ENCODE peak calls at places on chromosomes 5 and 9, in six cellular contexts. O is IMR-90, A is K562, E is H1, Z is GM12878, I is HepG2. T is an unnamed sample.

GRCh38 chr9:106930477-106930876 is 67.5 kb downstream of the ZNF462 start:
- DNase-seq in Z (no peak), I (no peak), E (no peak), A (no peak), O (no peak), T (no peak)

GRCh38 chr5:158942217-158942616 is 157.5 kb downstream of the EBF1 start:
- DNase-seq in E (no peak), I (no peak), A (no peak), O (peak), Z (no peak), T (no peak)

GRCh38 chr5:159878988-159879471 is 37.3 kb upstream of the ADRA1B start:
- DNase-seq in A (peak), I (peak), Z (no peak), O (peak), E (peak), T (peak)

GRCh38 chr9:137721479-137721878 is 102.7 kb downstream of the EHMT1 start:
- DNase-seq in Z (no peak), A (no peak), I (no peak), E (no peak), O (no peak), T (no peak)

GRCh38 chr5:83744851-83745250 is 24.2 kb upstream of the HAPLN1 start:
- DNase-seq in E (no peak), Z (no peak), A (no peak), O (peak), I (no peak), T (no peak)

GRCh38 chr5:140113180-140113698 is 670 bp upstream of the PURA start:
- DNase-seq in A (peak), Z (no peak), O (no peak), E (peak), I (no peak), T (no peak)

GRCh38 chr5:33756481-33756880 is 135.3 kb downstream of the ADAMTS12 start:
- DNase-seq in A (no peak), O (no peak), E (no peak), I (no peak), Z (no peak), T (no peak)

GRCh38 chr5:157523976-157524375 is 51.6 kb downstream of the ADAM19 start:
- DNase-seq in A (no peak), O (no peak), E (no peak), I (no peak), Z (no peak), T (no peak)

GRCh38 chr5:113295111-113295539 is 139.7 kb downstream of the TSSK1B start:
- DNase-seq in O (no peak), A (no peak), I (no peak), E (no peak), Z (no peak), T (no peak)

GRCh38 chr5:65197899-65198776 is 283.6 kb downstream of the ADAMTS6 start:
- DNase-seq in A (no peak), Z (no peak), I (no peak), O (no peak), E (no peak), T (no peak)

GRCh38 chr5:1761453-1761755 is 38.2 kb downstream of the MRPL36 start:
- DNase-seq in E (peak), A (no peak), O (no peak), Z (no peak), I (no peak), T (no peak)

GRCh38 chr5:157917909-157918809 is 59.2 kb upstream of the CLINT1 start:
- DNase-seq in E (peak), Z (no peak), A (peak), I (peak), O (peak), T (peak)

GRCh38 chr9:111599948-111600343 is 499 bp upstream of the PTGR1 start:
- DNase-seq in E (no peak), A (no peak), I (no peak), O (no peak), Z (no peak), T (peak)

GRCh38 chr5:117701067-117701466 is 1126.4 kb upstream of the SEMA6A start:
- DNase-seq in A (no peak), I (no peak), Z (no peak), O (peak), E (no peak), T (no peak)

GRCh38 chr9:130184983-130185382 is 12.8 kb downstream of the NCS1 start:
- DNase-seq in O (no peak), Z (no peak), I (no peak), A (no peak), E (no peak), T (no peak)

GRCh38 chr9:129469188-129469987 is 151.5 kb downstream of the C9orf50 start:
- DNase-seq in Z (no peak), E (no peak), A (no peak), I (no peak), O (no peak), T (no peak)

GRCh38 chr9:98807070-98807810 is at the start of gene GALNT12:
- DNase-seq in A (peak), Z (no peak), O (no peak), I (no peak), E (peak), T (peak)

GRCh38 chr9:90476058-90476457 is 166.6 kb downstream of the DIRAS2 start:
- DNase-seq in I (no peak), Z (no peak), A (no peak), O (no peak), E (no peak), T (no peak)

GRCh38 chr5:43573058-43573457 is 16.2 kb upstream of the PAIP1 start:
- DNase-seq in A (no peak), E (no peak), I (no peak), O (peak), Z (no peak), T (no peak)

GRCh38 chr5:29079771-29080170 is 2041.4 kb upstream of the CDH9 start:
- DNase-seq in I (no peak), O (no peak), Z (no peak), E (peak), A (peak), T (peak)

GRCh38 chr5:99045864-99046263 is 117.1 kb upstream of the CHD1 start:
- DNase-seq in A (no peak), O (no peak), E (no peak), Z (no peak), I (no peak), T (no peak)

GRCh38 chr9:6739218-6739617 is 18.6 kb upstream of the KDM4C start:
- DNase-seq in E (no peak), O (peak), Z (no peak), A (no peak), I (peak), T (peak)

GRCh38 chr9:89080193-89080592 is 88.9 kb downstream of the S1PR3 start:
- DNase-seq in I (no peak), E (no peak), O (peak), A (no peak), Z (no peak), T (no peak)

GRCh38 chr9:95772320-95773060 is 103.0 kb upstream of the ERCC6L2 start:
- DNase-seq in A (no peak), O (peak), Z (no peak), I (peak), E (peak), T (no peak)

GRCh38 chr5:178121450-178122276 is 8.3 kb downstream of the N4BP3 start:
- DNase-seq in A (no peak), O (no peak), I (no peak), E (no peak), Z (no peak), T (no peak)
- TF ChIP-seq RFX5 in A (no peak), O (no peak), I (no peak), E (no peak), Z (no peak), T (no peak)

GRCh38 chr9:127546125-127546832 is 65.8 kb upstream of the STXBP1 start:
- DNase-seq in I (peak), O (no peak), A (peak), Z (no peak), E (no peak), T (no peak)

GRCh38 chr9:127548352-127548878 is 63.7 kb upstream of the STXBP1 start:
- DNase-seq in A (no peak), E (no peak), I (peak), Z (no peak), O (no peak), T (no peak)

GRCh38 chr9:127543973-127544533 is 68.0 kb upstream of the STXBP1 start:
- DNase-seq in I (no peak), A (no peak), E (no peak), O (no peak), Z (no peak), T (no peak)

GRCh38 chr9:127543221-127543620 is 68.9 kb upstream of the STXBP1 start:
- DNase-seq in A (no peak), Z (no peak), E (no peak), I (no peak), O (no peak), T (no peak)

DNA sequence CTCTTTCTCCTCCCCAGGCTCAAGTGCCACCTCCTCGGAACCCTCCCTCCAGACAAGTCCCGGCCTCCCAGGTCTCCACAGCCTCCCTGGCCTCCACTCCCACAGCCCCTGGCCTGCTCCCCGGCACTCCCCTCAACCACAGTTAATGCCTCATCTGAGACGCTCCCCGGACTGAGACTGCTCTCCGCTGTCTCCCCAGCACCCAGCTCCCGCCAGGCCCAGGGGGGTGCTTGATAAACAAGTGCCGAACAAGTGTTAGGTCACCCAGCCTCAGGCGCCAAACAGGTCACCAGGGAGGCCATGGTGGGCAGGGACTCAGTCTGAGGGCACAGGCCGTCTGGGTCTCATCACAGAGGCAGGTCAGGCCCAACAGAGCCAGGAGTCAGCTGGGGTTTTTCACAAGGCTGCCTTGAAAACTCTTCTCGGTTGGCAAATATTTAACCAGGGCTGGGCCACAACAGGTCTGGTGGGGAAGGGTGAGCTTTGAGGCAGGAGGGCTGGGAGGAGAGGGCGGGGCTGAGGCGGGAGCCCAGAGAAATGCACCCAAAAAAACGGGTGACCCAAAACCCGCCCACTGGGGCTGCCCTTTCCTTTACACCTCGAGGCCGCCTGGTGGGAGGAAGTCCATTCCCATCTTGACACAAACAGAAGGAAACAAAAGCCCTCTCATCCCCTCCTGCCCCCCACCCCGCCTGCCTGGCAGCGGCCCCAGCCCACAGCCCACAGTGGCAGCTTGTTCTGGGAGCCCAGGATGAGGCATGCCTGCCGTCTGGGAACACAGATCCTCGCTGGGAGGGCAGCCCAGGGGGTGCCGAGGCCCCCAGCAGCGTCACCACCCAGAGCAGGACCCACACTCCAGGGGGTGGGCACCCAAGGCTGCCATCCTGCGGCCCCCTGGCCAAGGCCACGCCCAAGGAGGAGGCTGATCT is 66.6 kb upstream of the STXBP1 start:
- DNase-seq in A (no peak), Z (no peak), I (peak), E (no peak), O (peak), T (peak)
- TF ChIP-seq POLR2A in A (no peak), Z (no peak), I (peak), E (no peak), O (no peak), T (no peak)

DNA sequence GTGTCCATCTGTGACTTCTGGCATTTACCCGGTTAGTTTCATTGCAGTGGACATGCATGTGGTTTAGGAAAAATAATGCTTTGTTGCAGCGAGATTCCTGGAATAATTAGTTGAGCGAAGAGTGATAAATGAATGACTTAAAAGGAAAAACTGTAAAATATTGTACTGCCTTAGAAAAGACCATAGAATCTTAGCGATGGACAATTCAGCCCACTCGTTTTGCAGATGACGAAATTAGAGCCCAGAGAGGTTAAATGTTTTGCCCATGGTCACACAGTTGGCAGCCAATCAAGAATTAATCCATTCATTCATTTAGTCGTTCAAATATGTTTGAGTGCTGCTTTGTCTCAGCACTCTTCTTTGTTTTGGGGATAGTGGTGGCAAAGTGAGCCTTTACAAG is 107.9 kb downstream of the ARHGAP26 start:
- DNase-seq in Z (no peak), I (no peak), E (no peak), O (no peak), A (no peak), T (no peak)
- TF ChIP-seq RFX5 in Z (no peak), I (no peak), E (no peak), O (no peak), A (no peak), T (no peak)

DNA sequence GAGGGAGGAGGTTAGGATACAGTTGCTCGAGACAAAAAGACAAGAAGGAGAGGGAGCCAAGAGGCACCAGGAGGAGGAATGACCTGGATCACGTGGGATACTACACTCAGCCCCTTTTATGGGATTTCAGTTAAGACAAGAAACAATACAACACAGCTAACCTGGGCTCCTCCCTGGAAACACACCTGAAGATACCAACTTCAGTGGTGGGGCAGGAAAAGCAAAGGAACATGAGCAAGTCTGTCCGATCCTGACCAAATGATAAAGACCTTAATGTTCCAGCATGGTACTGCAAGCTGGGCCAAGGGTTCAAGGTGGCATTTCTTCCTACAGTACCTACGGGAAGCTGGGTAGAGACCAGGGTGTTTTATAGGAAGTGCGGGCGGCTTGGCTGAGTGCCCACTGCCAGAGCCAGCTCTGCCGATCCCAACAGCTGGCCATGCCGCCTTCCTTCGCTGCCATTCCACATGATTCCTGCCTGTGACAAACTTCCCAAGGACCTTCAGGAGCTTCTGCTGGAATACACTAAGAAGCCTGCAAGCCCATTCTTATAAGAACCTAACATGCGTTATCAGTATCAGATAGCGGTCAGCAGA is 22.1 kb downstream of the MYO10 start:
- DNase-seq in E (no peak), A (no peak), Z (no peak), O (no peak), I (no peak), T (no peak)
- TF ChIP-seq POLR2A in E (no peak), A (no peak), Z (no peak), O (no peak), I (no peak), T (no peak)

GRCh38 chr5:58972301-58972700 is 389.4 kb downstream of the RAB3C start:
- DNase-seq in E (no peak), A (no peak), Z (no peak), O (peak), I (no peak), T (no peak)
- TF ChIP-seq RFX5 in E (no peak), A (no peak), Z (no peak), O (no peak), I (no peak), T (no peak)

GRCh38 chr9:121372239-121372562 is 2.2 kb upstream of the STOM start:
- DNase-seq in A (no peak), Z (no peak), I (no peak), O (no peak), E (no peak), T (no peak)
- TF ChIP-seq POLR2A in A (no peak), Z (no peak), I (no peak), O (no peak), E (no peak), T (no peak)

DNA sequence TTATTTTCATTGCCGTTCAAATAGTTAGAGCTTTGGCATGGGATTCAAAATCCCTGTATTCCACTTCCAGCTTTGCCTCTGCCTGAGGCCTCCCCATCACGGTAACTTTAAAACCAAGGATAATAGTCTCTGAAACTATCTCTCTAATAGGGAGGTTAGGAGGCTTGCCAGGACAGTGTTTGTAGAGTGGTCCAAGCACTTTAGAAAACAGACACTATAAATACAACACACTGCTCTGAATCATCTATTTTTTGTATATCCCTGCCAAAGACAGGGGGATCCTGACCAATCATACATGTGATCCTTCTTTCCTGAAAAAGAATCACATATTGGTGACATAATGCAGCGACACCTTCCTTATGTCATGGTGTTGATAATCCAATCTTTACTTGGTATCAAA is 326.8 kb downstream of the BNC2 start:
- DNase-seq in A (no peak), E (no peak), Z (no peak), I (no peak), O (peak), T (no peak)
- TF ChIP-seq RFX5 in A (no peak), E (no peak), Z (no peak), I (no peak), O (no peak), T (no peak)